ENCODE peak calls at places on chromosomes 4 and X, in four cellular contexts. P is hepatocyte, A is mesenchymal stem cell, H is A549. T is an unnamed sample.
A peak's percentile ranks its signal among the peaks of the same experiment; 100 is the strongest.

GRCh38 chrX:135000516-135000915 is 9.7 kb downstream of the SMIM10 start:
- DNase-seq in P (no peak), A (peak; percentile 30), H (no peak), T (peak; percentile 20)

GRCh38 chrX:136228808-136229207 is 22.4 kb downstream of the MAP7D3 start:
- DNase-seq in P (no peak), A (no peak), H (no peak), T (no peak)

GRCh38 chr4:15577508-15577907 is 77.6 kb downstream of the FBXL5 start:
- DNase-seq in P (no peak), A (peak; percentile 33), H (no peak), T (peak; percentile 67)

GRCh38 chr4:177001271-177002175 is 208.8 kb upstream of the VEGFC start:
- DNase-seq in P (no peak), A (peak; percentile 53), H (peak; percentile 46), T (peak; percentile 65)

GRCh38 chr4:114400531-114400930 is 198.1 kb upstream of the UGT8 start:
- DNase-seq in P (no peak), A (no peak), H (no peak), T (no peak)

GRCh38 chr4:120158860-120159259 is 92.2 kb upstream of the MAD2L1 start:
- DNase-seq in P (no peak), A (no peak), H (no peak), T (no peak)

GRCh38 chr4:8775751-8776355 is 95.8 kb downstream of the HMX1 start:
- DNase-seq in P (no peak), A (no peak), H (no peak), T (no peak)

GRCh38 chr4:2598661-2599654 is 62.5 kb downstream of the FAM193A start:
- DNase-seq in P (no peak), A (peak; percentile 39), H (peak; percentile 10), T (peak; percentile 19)

GRCh38 chr4:22573198-22573597 is 57.3 kb upstream of the ADGRA3 start:
- DNase-seq in P (peak; percentile 13), A (no peak), H (no peak), T (no peak)

GRCh38 chr4:40909363-40909876 is 159.7 kb downstream of the NSUN7 start:
- DNase-seq in P (peak; percentile 38), A (peak; percentile 93), H (no peak), T (peak; percentile 82)

GRCh38 chr4:78687818-78688217 is 88.3 kb upstream of the BMP2K start:
- DNase-seq in P (no peak), A (no peak), H (no peak), T (no peak)

GRCh38 chr4:19748911-19749473 is 502.7 kb upstream of the SLIT2 start:
- DNase-seq in P (no peak), A (peak; percentile 77), H (no peak), T (peak; percentile 5)

GRCh38 chr4:175729665-175730064 is 82.4 kb downstream of the GPM6A start:
- DNase-seq in P (no peak), A (no peak), H (no peak), T (no peak)

GRCh38 chr4:73528171-73528570 is 46.6 kb downstream of the AFM start:
- DNase-seq in P (no peak), A (no peak), H (peak; percentile 12), T (no peak)

GRCh38 chr4:60780874-60781273 is 419.3 kb upstream of the ADGRL3 start:
- DNase-seq in P (no peak), A (no peak), H (no peak), T (peak; percentile 50)

GRCh38 chrX:65744965-65745364 is 77.5 kb downstream of the MSN start:
- DNase-seq in P (no peak), A (no peak), H (no peak), T (peak; percentile 41)

GRCh38 chr4:88812420-88812819 is 114.8 kb upstream of the NAP1L5 start:
- DNase-seq in P (peak; percentile 32), A (no peak), H (no peak), T (no peak)

GRCh38 chr4:83561381-83561780 is 25.5 kb downstream of the GPAT3 start:
- DNase-seq in P (no peak), A (peak; percentile 38), H (peak; percentile 84), T (peak; percentile 74)

GRCh38 chr4:145230726-145231125 is 50.3 kb upstream of the OTUD4 start:
- DNase-seq in P (no peak), A (no peak), H (no peak), T (peak; percentile 33)

GRCh38 chrX:131634900-131635299 is 91.0 kb downstream of the OR13H1 start:
- DNase-seq in P (no peak), A (no peak), H (no peak), T (no peak)

DNA sequence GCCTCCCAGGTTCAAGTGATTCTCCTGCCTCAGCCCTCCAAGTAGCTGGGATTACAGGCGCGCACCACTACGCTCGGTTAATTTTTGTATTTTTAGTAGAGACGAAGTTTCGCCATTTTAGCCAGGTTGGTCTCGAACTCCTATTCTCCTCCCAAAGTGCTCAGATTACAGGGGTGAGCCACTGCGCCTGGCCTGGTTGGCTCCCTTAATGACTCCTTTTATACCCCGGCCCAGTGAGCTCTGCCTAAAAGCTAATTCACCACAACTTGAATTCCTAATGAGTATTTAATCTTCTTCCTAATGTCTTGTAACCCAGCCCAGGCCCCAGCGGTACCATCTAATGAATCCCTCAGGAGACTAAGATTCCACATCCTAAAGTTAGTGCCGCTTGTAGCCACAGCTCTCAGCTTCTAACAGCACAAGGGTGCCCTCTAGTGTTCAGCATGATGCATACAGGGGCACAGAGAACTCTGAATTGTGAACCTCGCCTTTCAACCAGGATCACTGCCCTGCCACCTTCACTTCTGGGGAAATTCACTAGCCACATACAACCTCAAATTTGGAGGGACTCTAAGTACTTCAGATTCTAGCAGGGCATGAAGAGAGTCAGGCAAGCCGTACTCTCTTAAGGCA is 89.5 kb downstream of the OR13H1 start:
- DNase-seq in P (peak; percentile 76), A (peak; percentile 51), H (peak; percentile 65), T (peak; percentile 41)
- H3K27ac ChIP-seq in P (no peak overlapping the region), A (no peak overlapping the region), H (no peak overlapping the region), T (no peak overlapping the region)

GRCh38 chr4:102503301-102503746 is 2.2 kb downstream of the NFKB1 start:
- DNase-seq in P (no peak), A (no peak), H (peak; percentile 17), T (no peak)

GRCh38 chr4:102506523-102506922 is 5.4 kb downstream of the NFKB1 start:
- DNase-seq in P (no peak), A (no peak), H (no peak), T (no peak)

GRCh38 chr4:102504941-102505340 is 3.8 kb downstream of the NFKB1 start:
- DNase-seq in P (no peak), A (no peak), H (no peak), T (no peak)

GRCh38 chr4:102503831-102504786 is 3.0 kb downstream of the NFKB1 start:
- DNase-seq in P (no peak), A (peak; percentile 15), H (no peak), T (no peak)

DNA sequence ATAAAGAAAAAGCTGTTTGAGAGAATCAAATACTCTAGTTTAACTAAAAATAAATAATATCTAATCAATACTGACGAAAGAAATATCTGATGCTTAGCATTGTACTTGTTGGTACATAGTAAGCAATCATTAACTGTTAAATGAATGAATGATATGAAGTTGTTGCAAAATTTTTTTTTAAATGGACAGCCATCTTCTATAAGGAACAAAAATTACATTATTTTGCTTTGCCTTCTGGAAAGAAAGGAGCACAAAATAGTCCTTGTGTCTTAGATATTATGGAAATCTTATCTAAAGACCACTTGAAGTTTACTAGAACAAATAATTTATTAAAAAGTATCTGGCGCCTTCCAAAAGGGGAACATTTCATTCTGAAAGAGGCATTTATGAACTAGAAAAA is 4.5 kb downstream of the NFKB1 start:
- DNase-seq in P (no peak), A (no peak), H (no peak), T (no peak)
- H3K4me2 ChIP-seq in P (no peak overlapping the region), A (no peak overlapping the region), H (no peak overlapping the region), T (no peak overlapping the region)

GRCh38 chrX:107730298-107730655 is 45.3 kb downstream of the TSC22D3 start:
- DNase-seq in P (no peak), A (peak; percentile 25), H (no peak), T (no peak)
- H3K27ac ChIP-seq in P (peak overlapping the region; percentile 78), A (no peak overlapping the region), H (peak overlapping the region; percentile 80), T (no peak overlapping the region)

GRCh38 chrX:48698306-48698705 is 1.8 kb downstream of the SUV39H1 start:
- DNase-seq in P (no peak), A (no peak), H (no peak), T (no peak)
- H3K4me2 ChIP-seq in P (no peak overlapping the region), A (no peak overlapping the region), H (no peak overlapping the region), T (no peak overlapping the region)

GRCh38 chr4:168656946-168657473 is 160.2 kb downstream of the PALLD start:
- DNase-seq in P (no peak), A (no peak), H (no peak), T (no peak)
- H3K27ac ChIP-seq in P (no peak overlapping the region), A (no peak overlapping the region), H (peak overlapping the region; percentile 70), T (no peak overlapping the region)

GRCh38 chr4:11050766-11051165 is 366.2 kb upstream of the CLNK start:
- DNase-seq in P (no peak), A (no peak), H (no peak), T (no peak)
- H3K4me2 ChIP-seq in P (no peak overlapping the region), A (no peak overlapping the region), H (no peak overlapping the region), T (no peak overlapping the region)

DNA sequence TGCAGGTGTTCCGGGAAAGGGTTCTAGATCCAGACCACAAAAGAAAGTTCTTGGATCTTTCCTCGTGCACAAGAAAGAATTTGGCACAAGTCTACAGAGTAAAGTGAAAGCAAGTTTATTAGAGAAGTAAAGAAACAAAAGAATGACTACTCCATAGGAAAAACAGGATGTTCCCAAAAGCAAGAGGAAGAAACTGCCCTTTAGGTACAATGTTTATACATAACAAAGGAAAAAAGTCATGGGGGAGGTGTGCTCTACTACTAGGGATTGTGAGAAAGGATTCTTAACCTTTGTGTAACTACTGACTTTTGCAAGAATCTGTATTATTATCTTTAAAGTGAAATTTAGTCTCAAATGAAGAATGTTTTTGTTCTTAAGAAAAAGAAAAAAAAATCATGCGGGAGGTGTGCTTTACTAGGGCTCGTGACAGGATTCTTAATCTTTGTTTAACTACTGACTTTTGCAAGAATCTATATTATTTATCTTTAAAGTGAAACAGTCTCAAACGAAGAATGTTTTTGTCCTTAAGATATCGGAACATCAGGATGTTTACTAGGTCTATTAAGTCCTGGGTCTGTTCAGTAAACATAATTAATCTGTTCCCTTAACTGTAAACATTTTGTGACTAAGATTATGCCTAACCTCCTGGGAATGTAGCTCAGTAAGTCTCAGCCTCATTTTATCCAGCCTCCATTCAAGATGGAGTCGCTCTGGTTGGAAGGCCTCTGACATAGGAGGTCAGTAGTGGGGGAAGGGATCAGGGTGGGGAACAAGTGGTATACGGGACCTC is 110.4 kb upstream of the BEND4 start:
- DNase-seq in P (no peak), A (peak; percentile 55), H (no peak), T (no peak)
- H3K27ac ChIP-seq in P (no peak overlapping the region), A (no peak overlapping the region), H (no peak overlapping the region), T (peak overlapping the region; percentile 40)

DNA sequence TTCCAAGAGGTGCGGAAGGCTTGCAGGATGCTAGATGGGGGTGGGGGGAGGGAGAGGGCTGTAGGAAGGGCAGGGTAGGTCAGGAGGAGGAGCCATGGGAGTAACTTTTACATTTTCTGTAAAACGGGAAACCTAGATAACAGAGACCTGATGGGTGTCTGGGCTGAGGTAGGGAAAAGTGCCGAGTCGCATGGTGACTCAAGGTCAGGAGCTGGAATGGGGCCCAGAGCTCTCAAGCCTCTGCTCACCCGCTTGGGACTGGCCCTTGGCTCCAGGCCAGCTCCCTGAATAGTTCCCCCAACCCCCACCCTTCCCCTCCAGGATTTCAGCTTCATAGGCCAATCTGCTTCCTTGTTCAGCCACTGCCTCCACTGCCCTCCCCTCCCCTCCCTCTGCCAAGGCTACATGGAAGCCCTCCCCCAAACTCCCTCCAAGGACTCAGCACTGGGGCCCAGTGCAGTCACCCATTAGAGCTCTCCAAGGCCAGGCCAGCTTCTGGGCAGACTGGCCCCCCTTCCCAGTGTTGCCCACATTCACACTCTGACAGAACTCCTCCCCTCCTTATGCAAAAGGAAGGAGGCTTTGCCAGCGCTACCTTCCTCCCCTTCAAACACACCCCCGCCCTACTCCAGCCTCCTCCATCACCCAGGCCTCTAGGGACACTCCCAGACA is 43.6 kb downstream of the TSC22D3 start:
- DNase-seq in P (peak; percentile 93), A (peak; percentile 85), H (peak; percentile 83), T (peak; percentile 58)
- H3K4me2 ChIP-seq in P (peak overlapping the region; percentile 25), A (no peak overlapping the region), H (peak overlapping the region; percentile 78), T (no peak overlapping the region)